ENCODE peak calls at places on chromosome 4, in seven cellular contexts. One of them, this sample, is unnamed.

GRCh38 chr4:95537967-95538485 is 10.7 kb downstream of the UNC5C start:
- DNase-seq in GM06990: no peak
- DNase-seq in Caco-2: no peak
- DNase-seq in naive thymus-derived CD4-positive, alpha-beta T cell: no peak
- DNase-seq in kidney: no peak
- DNase-seq in mammary epithelial cell: no peak
- DNase-seq in esophagus squamous epithelium: no peak
- DNase-seq in this sample: no peak

GRCh38 chr4:27714073-27714472 is 853.4 kb downstream of the STIM2 start:
- DNase-seq in GM06990: no peak
- DNase-seq in naive thymus-derived CD4-positive, alpha-beta T cell: no peak
- DNase-seq in mammary epithelial cell: peak; percentile 66
- DNase-seq in esophagus squamous epithelium: no peak
- DNase-seq in kidney: no peak
- DNase-seq in Caco-2: no peak
- DNase-seq in this sample: no peak

GRCh38 chr4:125313497-125313896 is 1.3 kb upstream of the FAT4 start:
- DNase-seq in mammary epithelial cell: peak; percentile 72
- DNase-seq in GM06990: peak; percentile 25
- DNase-seq in naive thymus-derived CD4-positive, alpha-beta T cell: peak; percentile 30
- DNase-seq in esophagus squamous epithelium: no peak
- DNase-seq in kidney: no peak
- DNase-seq in Caco-2: no peak
- DNase-seq in this sample: peak; percentile 90

GRCh38 chr4:26204911-26205368 is 115.9 kb upstream of the RBPJ start:
- DNase-seq in Caco-2: no peak
- DNase-seq in esophagus squamous epithelium: no peak
- DNase-seq in GM06990: no peak
- DNase-seq in mammary epithelial cell: no peak
- DNase-seq in naive thymus-derived CD4-positive, alpha-beta T cell: no peak
- DNase-seq in kidney: no peak
- DNase-seq in this sample: no peak

GRCh38 chr4:100816646-100817045 is 298.8 kb upstream of the EMCN start:
- DNase-seq in kidney: no peak
- DNase-seq in naive thymus-derived CD4-positive, alpha-beta T cell: no peak
- DNase-seq in Caco-2: no peak
- DNase-seq in GM06990: no peak
- DNase-seq in esophagus squamous epithelium: no peak
- DNase-seq in mammary epithelial cell: peak; percentile 40
- DNase-seq in this sample: no peak

GRCh38 chr4:57424231-57424897 is 314.2 kb upstream of the IGFBP7 start:
- DNase-seq in naive thymus-derived CD4-positive, alpha-beta T cell: no peak
- DNase-seq in GM06990: no peak
- DNase-seq in mammary epithelial cell: peak; percentile 90
- DNase-seq in Caco-2: no peak
- DNase-seq in esophagus squamous epithelium: no peak
- DNase-seq in kidney: no peak
- DNase-seq in this sample: peak; percentile 80

GRCh38 chr4:187504974-187505797 is 490.4 kb upstream of the ZFP42 start:
- DNase-seq in esophagus squamous epithelium: no peak
- DNase-seq in kidney: no peak
- DNase-seq in GM06990: no peak
- DNase-seq in mammary epithelial cell: no peak
- DNase-seq in naive thymus-derived CD4-positive, alpha-beta T cell: no peak
- DNase-seq in Caco-2: no peak
- DNase-seq in this sample: no peak

GRCh38 chr4:858136-858535 is 32.2 kb upstream of the CPLX1 start:
- DNase-seq in GM06990: no peak
- DNase-seq in Caco-2: no peak
- DNase-seq in naive thymus-derived CD4-positive, alpha-beta T cell: no peak
- DNase-seq in kidney: peak; percentile 35
- DNase-seq in mammary epithelial cell: no peak
- DNase-seq in esophagus squamous epithelium: no peak
- DNase-seq in this sample: no peak

GRCh38 chr4:1997712-1998111 is 11.1 kb downstream of the NELFA start:
- DNase-seq in GM06990: no peak
- DNase-seq in Caco-2: no peak
- DNase-seq in mammary epithelial cell: no peak
- DNase-seq in esophagus squamous epithelium: no peak
- DNase-seq in kidney: no peak
- DNase-seq in naive thymus-derived CD4-positive, alpha-beta T cell: no peak
- DNase-seq in this sample: no peak

GRCh38 chr4:150215601-150216000 is 137.4 kb downstream of the DCLK2 start:
- DNase-seq in esophagus squamous epithelium: no peak
- DNase-seq in naive thymus-derived CD4-positive, alpha-beta T cell: no peak
- DNase-seq in Caco-2: peak; percentile 66
- DNase-seq in GM06990: no peak
- DNase-seq in mammary epithelial cell: peak; percentile 34
- DNase-seq in kidney: no peak
- DNase-seq in this sample: no peak

GRCh38 chr4:184472540-184473264 is 1.6 kb downstream of the IRF2 start:
- DNase-seq in esophagus squamous epithelium: peak; percentile 30
- DNase-seq in GM06990: peak; percentile 83
- DNase-seq in mammary epithelial cell: peak; percentile 70
- DNase-seq in Caco-2: peak; percentile 82
- DNase-seq in kidney: peak; percentile 95
- DNase-seq in naive thymus-derived CD4-positive, alpha-beta T cell: peak; percentile 19
- DNase-seq in this sample: peak; percentile 30

GRCh38 chr4:8383451-8384160 is 56.9 kb downstream of the ACOX3 start:
- DNase-seq in mammary epithelial cell: no peak
- DNase-seq in esophagus squamous epithelium: no peak
- DNase-seq in Caco-2: no peak
- DNase-seq in GM06990: no peak
- DNase-seq in kidney: peak; percentile 40
- DNase-seq in naive thymus-derived CD4-positive, alpha-beta T cell: no peak
- DNase-seq in this sample: peak; percentile 51

GRCh38 chr4:99815597-99816011 is 1.0 kb upstream of the DAPP1 start:
- DNase-seq in Caco-2: no peak
- DNase-seq in esophagus squamous epithelium: no peak
- DNase-seq in naive thymus-derived CD4-positive, alpha-beta T cell: no peak
- DNase-seq in kidney: no peak
- DNase-seq in GM06990: no peak
- DNase-seq in mammary epithelial cell: peak; percentile 100
- DNase-seq in this sample: peak; percentile 40

DNA sequence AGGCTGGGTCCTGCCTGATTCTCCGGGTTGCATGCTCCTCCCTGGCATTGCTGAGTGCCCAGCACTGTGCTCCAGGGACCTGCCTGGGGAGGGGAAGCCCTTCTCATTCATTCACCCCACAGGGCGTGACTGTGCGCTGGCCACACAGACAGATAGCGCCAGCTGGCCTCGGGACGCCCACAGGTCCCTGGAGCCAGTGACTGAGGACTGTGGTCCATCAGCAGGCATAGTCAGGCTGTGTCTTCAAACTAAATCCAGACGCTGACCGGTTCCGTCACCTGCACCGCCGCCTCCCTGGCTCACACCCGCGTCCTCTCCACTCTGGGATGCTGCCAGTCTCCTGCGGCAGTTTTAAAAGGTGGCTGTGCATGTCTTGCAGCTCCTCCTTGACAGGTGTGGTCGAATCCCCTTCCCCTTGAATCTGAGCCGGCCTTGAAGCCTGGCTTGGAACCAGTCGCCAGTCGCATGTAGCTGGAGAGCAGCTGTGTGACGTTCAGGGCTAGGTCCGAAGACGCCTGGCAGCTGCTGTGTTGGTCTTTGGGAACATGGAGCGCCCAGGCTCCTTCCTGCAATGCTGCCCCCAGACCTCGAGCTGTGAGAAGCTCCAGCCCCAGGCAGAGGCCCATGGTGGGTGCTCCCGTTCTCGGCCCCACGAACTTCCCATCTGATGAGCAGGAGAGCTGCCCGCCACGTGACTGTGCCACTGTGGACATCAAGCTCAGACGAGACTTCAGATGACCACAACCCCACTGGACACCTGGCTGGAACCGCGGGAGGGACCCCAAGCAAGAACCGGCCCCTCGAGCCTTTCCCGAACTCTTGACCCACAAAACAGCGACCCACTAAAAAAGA is 94.1 kb downstream of the ADRA2C start:
- DNase-seq in GM06990: no peak
- DNase-seq in esophagus squamous epithelium: no peak
- DNase-seq in naive thymus-derived CD4-positive, alpha-beta T cell: no peak
- DNase-seq in mammary epithelial cell: no peak
- DNase-seq in Caco-2: no peak
- DNase-seq in kidney: peak; percentile 46
- DNase-seq in this sample: no peak
- H3K36me3 ChIP-seq in GM06990: no peaks in the 10 kb centered on the region
- H3K36me3 ChIP-seq in esophagus squamous epithelium: no peaks in the 10 kb centered on the region
- H3K36me3 ChIP-seq in naive thymus-derived CD4-positive, alpha-beta T cell: no peaks in the 10 kb centered on the region
- H3K36me3 ChIP-seq in mammary epithelial cell: no peaks in the 10 kb centered on the region
- H3K36me3 ChIP-seq in Caco-2: no peaks in the 10 kb centered on the region
- H3K36me3 ChIP-seq in kidney: no peaks in the 10 kb centered on the region
- H3K36me3 ChIP-seq in this sample: no peaks in the 10 kb centered on the region

GRCh38 chr4:122346503-122346902 is 32.3 kb upstream of the ADAD1 start:
- DNase-seq in naive thymus-derived CD4-positive, alpha-beta T cell: no peak
- DNase-seq in GM06990: no peak
- DNase-seq in Caco-2: no peak
- DNase-seq in esophagus squamous epithelium: no peak
- DNase-seq in mammary epithelial cell: no peak
- DNase-seq in kidney: no peak
- DNase-seq in this sample: no peak

GRCh38 chr4:122346036-122346435 is 32.8 kb upstream of the ADAD1 start:
- DNase-seq in mammary epithelial cell: no peak
- DNase-seq in esophagus squamous epithelium: no peak
- DNase-seq in kidney: no peak
- DNase-seq in GM06990: no peak
- DNase-seq in naive thymus-derived CD4-positive, alpha-beta T cell: no peak
- DNase-seq in Caco-2: no peak
- DNase-seq in this sample: no peak

GRCh38 chr4:122341906-122342305 is 36.9 kb upstream of the ADAD1 start:
- DNase-seq in naive thymus-derived CD4-positive, alpha-beta T cell: no peak
- DNase-seq in GM06990: no peak
- DNase-seq in kidney: no peak
- DNase-seq in esophagus squamous epithelium: no peak
- DNase-seq in mammary epithelial cell: peak; percentile 78
- DNase-seq in Caco-2: no peak
- DNase-seq in this sample: peak; percentile 81
- H3K36me3 ChIP-seq in naive thymus-derived CD4-positive, alpha-beta T cell: peaks cover 2% of the 10 kb centered on the region
- H3K36me3 ChIP-seq in GM06990: no peaks in the 10 kb centered on the region
- H3K36me3 ChIP-seq in kidney: peaks cover 23% of the 10 kb centered on the region
- H3K36me3 ChIP-seq in esophagus squamous epithelium: peaks cover 91% of the 10 kb centered on the region
- H3K36me3 ChIP-seq in mammary epithelial cell: peaks cover 23% of the 10 kb centered on the region
- H3K36me3 ChIP-seq in Caco-2: no peaks in the 10 kb centered on the region
- H3K36me3 ChIP-seq in this sample: no peaks in the 10 kb centered on the region

GRCh38 chr4:177033130-177033529 is 240.4 kb upstream of the VEGFC start:
- DNase-seq in naive thymus-derived CD4-positive, alpha-beta T cell: no peak
- DNase-seq in esophagus squamous epithelium: no peak
- DNase-seq in mammary epithelial cell: no peak
- DNase-seq in GM06990: no peak
- DNase-seq in kidney: no peak
- DNase-seq in Caco-2: no peak
- DNase-seq in this sample: no peak
- H3K36me3 ChIP-seq in naive thymus-derived CD4-positive, alpha-beta T cell: no peaks in the 10 kb centered on the region
- H3K36me3 ChIP-seq in esophagus squamous epithelium: no peaks in the 10 kb centered on the region
- H3K36me3 ChIP-seq in mammary epithelial cell: no peaks in the 10 kb centered on the region
- H3K36me3 ChIP-seq in GM06990: no peaks in the 10 kb centered on the region
- H3K36me3 ChIP-seq in kidney: no peaks in the 10 kb centered on the region
- H3K36me3 ChIP-seq in Caco-2: no peaks in the 10 kb centered on the region
- H3K36me3 ChIP-seq in this sample: no peaks in the 10 kb centered on the region

GRCh38 chr4:183254162-183254561 is 65.9 kb downstream of the CLDN22 start:
- DNase-seq in mammary epithelial cell: no peak
- DNase-seq in kidney: no peak
- DNase-seq in naive thymus-derived CD4-positive, alpha-beta T cell: no peak
- DNase-seq in Caco-2: no peak
- DNase-seq in esophagus squamous epithelium: no peak
- DNase-seq in GM06990: no peak
- DNase-seq in this sample: no peak

GRCh38 chr4:183252959-183253358 is 67.1 kb downstream of the CLDN22 start:
- DNase-seq in naive thymus-derived CD4-positive, alpha-beta T cell: no peak
- DNase-seq in Caco-2: no peak
- DNase-seq in kidney: no peak
- DNase-seq in GM06990: no peak
- DNase-seq in esophagus squamous epithelium: no peak
- DNase-seq in mammary epithelial cell: no peak
- DNase-seq in this sample: no peak

GRCh38 chr4:183255487-183255886 is 64.6 kb downstream of the CLDN22 start:
- DNase-seq in kidney: no peak
- DNase-seq in esophagus squamous epithelium: no peak
- DNase-seq in GM06990: no peak
- DNase-seq in mammary epithelial cell: no peak
- DNase-seq in Caco-2: no peak
- DNase-seq in naive thymus-derived CD4-positive, alpha-beta T cell: no peak
- DNase-seq in this sample: no peak

GRCh38 chr4:183250831-183251230 is 69.2 kb downstream of the CLDN22 start:
- DNase-seq in kidney: no peak
- DNase-seq in Caco-2: no peak
- DNase-seq in mammary epithelial cell: no peak
- DNase-seq in esophagus squamous epithelium: no peak
- DNase-seq in GM06990: no peak
- DNase-seq in naive thymus-derived CD4-positive, alpha-beta T cell: no peak
- DNase-seq in this sample: no peak

GRCh38 chr4:183253451-183253850 is 66.6 kb downstream of the CLDN22 start:
- DNase-seq in naive thymus-derived CD4-positive, alpha-beta T cell: no peak
- DNase-seq in mammary epithelial cell: no peak
- DNase-seq in esophagus squamous epithelium: no peak
- DNase-seq in Caco-2: no peak
- DNase-seq in kidney: no peak
- DNase-seq in GM06990: no peak
- DNase-seq in this sample: no peak
- H3K36me3 ChIP-seq in naive thymus-derived CD4-positive, alpha-beta T cell: no peaks in the 10 kb centered on the region
- H3K36me3 ChIP-seq in mammary epithelial cell: peaks cover 2% of the 10 kb centered on the region
- H3K36me3 ChIP-seq in esophagus squamous epithelium: peaks cover 54% of the 10 kb centered on the region
- H3K36me3 ChIP-seq in Caco-2: peaks cover 5% of the 10 kb centered on the region
- H3K36me3 ChIP-seq in kidney: peaks cover 7% of the 10 kb centered on the region
- H3K36me3 ChIP-seq in GM06990: no peaks in the 10 kb centered on the region
- H3K36me3 ChIP-seq in this sample: peaks cover 12% of the 10 kb centered on the region

GRCh38 chr4:92264163-92264562 is 39.6 kb upstream of the GRID2 start:
- DNase-seq in GM06990: no peak
- DNase-seq in naive thymus-derived CD4-positive, alpha-beta T cell: no peak
- DNase-seq in Caco-2: no peak
- DNase-seq in mammary epithelial cell: no peak
- DNase-seq in kidney: no peak
- DNase-seq in esophagus squamous epithelium: no peak
- DNase-seq in this sample: no peak
- H3K36me3 ChIP-seq in GM06990: no peaks in the 10 kb centered on the region
- H3K36me3 ChIP-seq in naive thymus-derived CD4-positive, alpha-beta T cell: no peaks in the 10 kb centered on the region
- H3K36me3 ChIP-seq in Caco-2: no peaks in the 10 kb centered on the region
- H3K36me3 ChIP-seq in mammary epithelial cell: no peaks in the 10 kb centered on the region
- H3K36me3 ChIP-seq in kidney: no peaks in the 10 kb centered on the region
- H3K36me3 ChIP-seq in esophagus squamous epithelium: no peaks in the 10 kb centered on the region
- H3K36me3 ChIP-seq in this sample: no peaks in the 10 kb centered on the region

DNA sequence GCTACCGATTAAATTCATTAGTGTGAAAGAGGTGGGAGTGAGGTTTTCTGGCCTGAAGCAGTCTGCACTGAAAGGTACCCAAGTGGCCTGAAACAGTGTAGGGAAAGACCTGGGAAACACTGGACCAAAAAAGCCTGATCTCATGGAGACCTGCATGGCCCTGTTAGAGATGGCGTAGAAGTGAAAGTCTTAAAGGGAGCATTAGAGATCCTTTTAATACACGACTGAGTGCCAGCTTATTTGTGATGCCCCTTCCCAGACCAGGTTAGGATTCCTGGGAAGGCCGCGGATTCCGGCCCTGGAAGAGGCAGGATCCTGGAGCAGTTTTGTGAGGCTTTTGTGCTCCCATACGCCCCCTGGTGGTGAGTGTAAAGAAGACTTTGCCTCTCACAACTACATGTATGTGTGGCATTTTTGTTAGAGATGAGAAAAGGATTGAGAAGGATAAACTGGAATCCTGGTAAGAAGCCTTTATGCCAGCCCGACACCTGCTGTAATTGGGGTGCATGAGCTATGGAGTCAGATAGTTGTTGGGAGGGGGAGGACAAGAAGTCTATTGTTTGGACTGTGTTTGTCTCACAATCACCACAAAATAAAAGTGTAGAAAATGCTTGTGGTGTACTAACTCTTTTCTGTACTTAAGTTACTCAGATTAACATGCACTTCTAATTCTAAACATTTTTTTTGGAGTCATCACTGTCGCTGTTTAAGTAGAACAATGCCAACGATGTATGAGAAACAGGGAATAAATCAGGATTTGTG is 54.0 kb downstream of the JADE1 start:
- DNase-seq in Caco-2: peak; percentile 73
- DNase-seq in esophagus squamous epithelium: no peak
- DNase-seq in kidney: peak; percentile 80
- DNase-seq in GM06990: peak; percentile 39
- DNase-seq in naive thymus-derived CD4-positive, alpha-beta T cell: peak; percentile 66
- DNase-seq in mammary epithelial cell: peak; percentile 50
- DNase-seq in this sample: peak; percentile 51
- H3K36me3 ChIP-seq in Caco-2: peaks cover 3% of the 10 kb centered on the region
- H3K36me3 ChIP-seq in esophagus squamous epithelium: peaks cover 90% of the 10 kb centered on the region
- H3K36me3 ChIP-seq in kidney: peaks cover 64% of the 10 kb centered on the region
- H3K36me3 ChIP-seq in GM06990: peaks cover 11% of the 10 kb centered on the region
- H3K36me3 ChIP-seq in naive thymus-derived CD4-positive, alpha-beta T cell: peaks cover 19% of the 10 kb centered on the region
- H3K36me3 ChIP-seq in mammary epithelial cell: peaks cover 3% of the 10 kb centered on the region
- H3K36me3 ChIP-seq in this sample: peaks cover 56% of the 10 kb centered on the region

This sample was measured in brain microvascular endothelial cell.